ENCODE peak calls at places on chromosomes 3 and 15, in five cellular contexts. J, D, W, A and C are unnamed samples.

GRCh38 chr15:68610825-68611224 is 32.0 kb downstream of the CORO2B start:
- DNase-seq in D (no peak), J (no peak), W (no peak), A (no peak), C (no peak)

GRCh38 chr3:153599685-153600084 is 437.7 kb downstream of the RAP2B start:
- DNase-seq in J (peak; percentile 88), A (peak; percentile 81), D (no peak), W (no peak), C (no peak)

GRCh38 chr15:40106203-40107161 is 2.2 kb downstream of the BMF start:
- DNase-seq in A (no peak), D (peak; percentile 85), W (no peak), J (peak; percentile 88), C (peak; percentile 69)

GRCh38 chr15:99472416-99473145 is 93.2 kb upstream of the MEF2A start:
- DNase-seq in W (no peak), J (no peak), A (no peak), D (no peak), C (no peak)

GRCh38 chr3:126656376-126657134 is 1.6 kb upstream of the TXNRD3 start:
- DNase-seq in A (no peak), D (no peak), W (no peak), J (no peak), C (no peak)

GRCh38 chr15:67900621-67901147 is 60.8 kb upstream of the RNU6-1 start:
- DNase-seq in J (no peak), D (no peak), A (no peak), W (no peak), C (no peak)

GRCh38 chr15:51244366-51244977 is 93.9 kb downstream of the CYP19A1 start:
- DNase-seq in A (no peak), D (peak; percentile 37), W (no peak), J (peak; percentile 42), C (no peak)

GRCh38 chr15:58748040-58748786 is 1.3 kb downstream of the ADAM10 start:
- DNase-seq in W (no peak), A (no peak), J (no peak), D (peak; percentile 70), C (peak; percentile 20)

GRCh38 chr3:39279745-39280517 is at the start of gene CX3CR1:
- DNase-seq in A (no peak), D (no peak), W (no peak), J (no peak), C (no peak)

GRCh38 chr3:188583476-188584161 is 429.7 kb downstream of the LPP start:
- DNase-seq in W (no peak), A (peak; percentile 11), J (no peak), D (peak; percentile 13), C (no peak)

GRCh38 chr15:75191235-75191634 is 10.4 kb upstream of the C15orf39 start:
- DNase-seq in J (no peak), W (no peak), D (no peak), A (no peak), C (no peak)

GRCh38 chr3:156604642-156605144 is 49.8 kb upstream of the SSR3 start:
- DNase-seq in W (no peak), J (no peak), A (no peak), D (no peak), C (no peak)

GRCh38 chr3:157088506-157089454 is 71.2 kb downstream of the CCNL1 start:
- DNase-seq in A (peak; percentile 87), D (peak; percentile 98), J (peak; percentile 98), W (peak; percentile 98), C (peak; percentile 97)

GRCh38 chr3:134708025-134708597 is 57.3 kb upstream of the KY start:
- DNase-seq in W (no peak), D (no peak), J (peak; percentile 48), A (no peak), C (no peak)

GRCh38 chr15:99954361-99955180 is 221.3 kb upstream of the LYSMD4 start:
- DNase-seq in W (no peak), A (no peak), J (peak; percentile 24), D (no peak), C (peak; percentile 9)

GRCh38 chr3:78244136-78244535 is 1204.2 kb downstream of the ROBO2 start:
- DNase-seq in A (no peak), D (no peak), W (no peak), J (no peak), C (no peak)

GRCh38 chr3:23938657-23939056 is 6.4 kb upstream of the NR1D2 start:
- DNase-seq in J (no peak), D (no peak), A (no peak), W (no peak), C (no peak)

GRCh38 chr3:177335728-177336127 is 138.4 kb upstream of the TBL1XR1 start:
- DNase-seq in W (no peak), D (no peak), A (peak; percentile 28), J (peak; percentile 45), C (no peak)

GRCh38 chr3:71725279-71725991 is at the start of gene EIF4E3:
- DNase-seq in A (no peak), D (no peak), W (peak; percentile 67), J (peak; percentile 14), C (peak; percentile 73)

GRCh38 chr3:44721231-44722102 is 8.0 kb upstream of the ZNF501 start:
- DNase-seq in D (no peak), A (no peak), W (no peak), J (peak; percentile 20), C (no peak)

GRCh38 chr3:177832862-177833261 is 635.6 kb upstream of the TBL1XR1 start:
- DNase-seq in D (no peak), A (no peak), W (no peak), J (peak; percentile 30), C (no peak)

GRCh38 chr3:197331131-197331530 is 32.7 kb upstream of the DLG1 start:
- DNase-seq in D (peak; percentile 18), A (no peak), J (no peak), W (no peak), C (no peak)

GRCh38 chr3:162960269-162960668 is 1463.7 kb downstream of the OTOL1 start:
- DNase-seq in D (no peak), J (no peak), A (no peak), W (no peak), C (no peak)

GRCh38 chr15:94230886-94231727 is at the start of gene MCTP2:
- DNase-seq in D (peak; percentile 40), W (peak; percentile 65), J (peak; percentile 46), A (peak; percentile 69), C (peak; percentile 74)

GRCh38 chr3:144079634-144080033 is 108.0 kb downstream of the DIPK2A start:
- DNase-seq in W (no peak), J (no peak), A (no peak), D (no peak), C (no peak)

GRCh38 chr3:18657858-18658820 is 233.0 kb upstream of the SATB1 start:
- DNase-seq in A (no peak), J (no peak), D (no peak), W (no peak), C (no peak)

GRCh38 chr15:96544162-96544756 is 213.8 kb downstream of the NR2F2 start:
- DNase-seq in D (no peak), A (no peak), W (no peak), J (no peak), C (no peak)

GRCh38 chr3:174346571-174346970 is 512.6 kb upstream of the NAALADL2 start:
- DNase-seq in D (no peak), W (no peak), J (no peak), A (no peak), C (no peak)

DNA sequence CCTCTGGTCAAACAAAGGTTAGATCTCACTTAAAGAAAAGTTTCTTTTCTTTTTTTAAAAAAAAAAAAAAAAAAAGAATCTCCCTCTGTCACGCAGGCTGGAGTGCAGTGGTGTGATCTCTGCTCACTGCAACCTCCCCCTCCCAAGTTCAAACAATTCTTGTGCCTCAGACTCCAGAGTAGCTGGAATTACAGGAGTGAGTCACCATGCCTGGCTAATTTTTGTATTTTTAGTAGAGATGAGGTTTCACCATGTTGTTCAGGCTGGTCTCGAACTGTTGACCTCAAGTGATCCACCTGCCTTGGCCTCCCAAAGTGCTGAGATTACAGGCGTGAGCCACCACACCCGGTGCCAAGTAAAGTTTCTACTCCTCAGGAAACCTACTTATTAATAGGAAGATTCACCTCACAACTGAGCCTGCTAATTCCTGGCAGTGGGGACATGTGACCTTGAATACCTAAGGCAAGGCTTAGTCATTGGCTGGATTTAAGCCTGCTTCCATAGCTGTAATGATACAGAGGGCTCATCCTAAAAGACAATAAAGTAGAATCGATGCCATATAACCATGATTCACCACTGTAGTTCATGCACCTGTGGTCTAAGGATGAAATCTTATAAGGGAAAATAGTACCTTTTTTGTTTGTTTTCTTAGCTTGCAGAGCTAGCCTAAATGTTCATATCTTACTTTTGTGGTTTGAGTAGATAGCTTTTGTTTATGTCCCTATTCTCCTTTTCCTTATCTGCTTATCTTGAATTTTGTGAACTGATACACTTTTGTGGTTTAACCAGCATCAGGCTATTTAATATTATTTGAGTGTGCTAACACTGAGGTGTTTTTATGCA is 24.8 kb upstream of the RBMS3 start:
- DNase-seq in D (no peak), A (peak; percentile 30), J (peak; percentile 20), W (no peak), C (no peak)
- TF ChIP-seq CTCF in D (no peak), A (no peak), J (no peak), W (no peak), C (no peak)

GRCh38 chr3:46276497-46277099 is 34.3 kb downstream of the CCR3 start:
- DNase-seq in A (peak; percentile 30), W (peak; percentile 46), D (peak; percentile 82), J (peak; percentile 2), C (peak; percentile 63)
- TF ChIP-seq CTCF in A (peak; percentile 78), W (peak; percentile 29), D (peak; percentile 92), J (peak; percentile 38), C (peak; percentile 69)

DNA sequence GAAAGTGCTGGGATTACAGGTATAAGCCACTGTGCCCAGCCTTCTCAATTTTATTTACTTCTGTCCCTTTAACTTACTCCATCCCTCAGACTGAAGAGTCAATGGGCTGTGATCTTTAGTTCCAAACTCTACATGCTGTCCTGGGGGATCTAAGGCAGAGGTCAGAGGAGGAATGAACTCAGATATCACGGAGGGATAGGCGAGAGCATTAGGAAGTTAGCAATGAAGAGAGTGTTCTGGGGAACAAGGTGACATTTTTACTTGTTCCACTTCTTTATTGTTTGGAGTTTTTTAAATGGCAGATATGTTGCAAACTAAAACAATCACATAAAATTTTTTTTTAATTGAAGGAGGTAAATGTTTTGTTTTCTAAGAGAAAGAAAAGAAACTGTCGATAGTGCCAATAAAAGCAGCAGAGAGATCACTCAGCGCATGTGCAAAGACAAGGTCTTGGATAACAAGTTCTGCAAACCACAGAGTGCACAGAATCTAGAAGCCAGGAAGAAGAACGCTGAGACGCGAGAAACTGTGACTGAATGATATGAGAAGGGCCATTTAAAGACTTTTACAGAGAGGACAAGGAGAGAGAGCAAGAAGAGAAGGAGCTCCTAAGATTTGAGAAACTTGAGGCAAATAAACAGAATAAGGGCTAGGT is 10.8 kb upstream of the CA12 start:
- DNase-seq in W (no peak), D (no peak), A (no peak), J (no peak), C (no peak)
- TF ChIP-seq CTCF in W (no peak), D (no peak), A (no peak), J (no peak), C (no peak)

DNA sequence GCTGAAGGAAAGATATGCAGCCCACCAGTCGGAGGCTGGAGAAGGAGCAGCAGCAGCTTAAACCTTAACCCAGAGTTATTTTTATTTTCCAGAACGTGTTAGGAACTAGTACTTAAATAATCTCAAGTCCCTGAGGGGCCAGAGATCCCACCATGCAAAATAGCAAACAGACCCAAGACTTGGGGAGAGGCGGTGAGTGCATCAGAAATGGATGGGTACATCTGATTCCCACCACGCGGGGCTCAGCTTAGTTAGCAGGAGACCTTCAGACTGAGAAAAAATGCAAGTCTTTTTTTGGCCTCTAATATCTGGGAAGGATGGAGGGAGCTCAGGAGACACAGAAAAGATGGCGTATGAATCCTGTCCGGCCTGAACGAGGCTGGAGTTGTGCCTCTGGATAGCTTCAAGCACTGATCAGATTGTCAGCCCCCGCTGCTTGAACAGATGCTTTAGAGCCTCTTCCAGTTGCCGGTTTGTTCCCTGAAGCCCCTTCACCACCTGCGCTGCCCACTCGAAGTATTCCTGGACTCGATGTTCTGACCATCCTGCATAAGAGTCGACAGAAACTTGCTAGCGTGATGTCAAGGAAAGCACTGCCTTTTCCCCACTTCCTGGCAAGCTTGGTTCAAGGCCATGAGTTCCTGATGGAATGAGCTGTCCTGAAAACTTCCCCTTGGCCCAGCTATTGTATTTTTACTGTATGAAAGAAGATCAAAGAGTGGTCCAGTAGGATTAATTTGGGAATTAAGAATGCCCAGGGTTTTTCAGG is 1.3 kb downstream of the HDDC3 start:
- DNase-seq in A (no peak), D (peak; percentile 39), W (no peak), J (no peak), C (no peak)
- TF ChIP-seq CTCF in A (no peak), D (no peak), W (no peak), J (no peak), C (no peak)